ENCODE peak calls at places on chromosomes 4 and X, in six cellular contexts. E is Peyer's patch, O is breast epithelium, V is OCI-LY7, Z is A549, H is neural crest cell. G is an unnamed sample.

GRCh38 chr4:109996531-109996930 is 83.8 kb downstream of the EGF start:
- DNase-seq in E (no peak), H (no peak), O (no peak), V (peak; percentile 29), Z (no peak), G (no peak)

GRCh38 chr4:38785901-38786402 is 3.2 kb upstream of the TLR10 start:
- DNase-seq in Z (no peak), H (no peak), O (no peak), E (no peak), V (no peak), G (no peak)

GRCh38 chr4:183860726-183861125 is 44.4 kb upstream of the STOX2 start:
- DNase-seq in V (no peak), Z (no peak), H (no peak), E (no peak), O (peak; percentile 51), G (no peak)

GRCh38 chrX:139639253-139639652 is 68.7 kb downstream of the MCF2 start:
- DNase-seq in Z (no peak), E (no peak), V (no peak), O (no peak), H (no peak), G (no peak)

GRCh38 chr4:98046665-98047064 is 96.6 kb downstream of the STPG2 start:
- DNase-seq in V (no peak), E (no peak), H (no peak), O (no peak), Z (no peak), G (no peak)

GRCh38 chr4:8705161-8706145 is 112.9 kb downstream of the CPZ start:
- DNase-seq in E (no peak), V (no peak), H (peak; percentile 51), Z (no peak), O (no peak), G (no peak)

GRCh38 chr4:46386570-46386969 is 3.4 kb downstream of the GABRA2 start:
- DNase-seq in E (no peak), Z (no peak), H (no peak), V (no peak), O (no peak), G (no peak)

GRCh38 chr4:36198861-36199260 is 45.5 kb downstream of the ARAP2 start:
- DNase-seq in E (no peak), O (no peak), Z (no peak), V (no peak), H (no peak), G (no peak)

GRCh38 chr4:182745268-182745667 is 171.9 kb downstream of the DCTD start:
- DNase-seq in H (no peak), E (no peak), V (no peak), Z (no peak), O (no peak), G (no peak)

GRCh38 chr4:151287409-151287808 is 10.4 kb downstream of the PRSS48 start:
- DNase-seq in V (no peak), Z (no peak), E (no peak), O (no peak), H (no peak), G (no peak)

GRCh38 chrX:139766545-139766983 is 58.6 kb upstream of the MCF2 start:
- DNase-seq in E (no peak), H (no peak), V (no peak), Z (no peak), O (no peak), G (no peak)

GRCh38 chr4:74793757-74794340 is 474 bp downstream of the BTC start:
- DNase-seq in V (no peak), E (peak; percentile 89), Z (peak; percentile 37), H (peak; percentile 51), O (peak; percentile 40), G (no peak)

GRCh38 chrX:69386681-69387080 is 117.4 kb upstream of the NALF2 start:
- DNase-seq in V (no peak), H (no peak), E (no peak), Z (no peak), O (no peak), G (no peak)

GRCh38 chr4:158018090-158018808 is 154.6 kb downstream of the GASK1B start:
- DNase-seq in O (no peak), H (no peak), V (no peak), Z (no peak), E (no peak), G (no peak)

GRCh38 chrX:2500681-2501151 is at the start of the genes DHRSX and ZBED1:
- DNase-seq in E (peak; percentile 71), O (no peak), V (peak; percentile 69), H (peak; percentile 57), Z (peak; percentile 40), G (no peak)

GRCh38 chr4:86156526-86156925 is 203.3 kb downstream of the MAPK10 start:
- DNase-seq in O (no peak), Z (no peak), V (no peak), H (no peak), E (no peak), G (no peak)

GRCh38 chr4:5747746-5748365 is 36.9 kb downstream of the EVC start:
- DNase-seq in E (no peak), V (no peak), H (no peak), O (no peak), Z (no peak), G (no peak)

GRCh38 chr4:175062183-175062592 is 144.0 kb downstream of the ADAM29 start:
- DNase-seq in O (no peak), V (no peak), E (peak; percentile 21), Z (no peak), H (no peak), G (no peak)

GRCh38 chr4:2416564-2417195 is 1.8 kb downstream of the ZFYVE28 start:
- DNase-seq in E (peak; percentile 73), Z (no peak), V (no peak), O (no peak), H (no peak), G (no peak)

GRCh38 chr4:8325284-8325973 is 55.9 kb downstream of the HTRA3 start:
- DNase-seq in O (no peak), Z (no peak), E (no peak), H (no peak), V (no peak), G (no peak)

GRCh38 chrX:10875995-10876394 is 235.1 kb upstream of the HCCS start:
- DNase-seq in O (no peak), V (no peak), E (no peak), Z (no peak), H (no peak), G (no peak)

GRCh38 chr4:164462471-164462870 is 291.5 kb upstream of the SMIM31 start:
- DNase-seq in O (no peak), Z (no peak), H (no peak), V (no peak), E (no peak), G (no peak)

GRCh38 chr4:116016201-116016600 is 902.8 kb upstream of the NDST4 start:
- DNase-seq in E (no peak), O (peak; percentile 48), V (no peak), H (no peak), Z (no peak), G (no peak)

GRCh38 chr4:76589402-76589801 is 154.4 kb downstream of the SHROOM3 start:
- DNase-seq in H (no peak), O (no peak), Z (no peak), E (no peak), V (no peak), G (no peak)

GRCh38 chr4:119692001-119692400 is 63.4 kb upstream of the PDE5A start:
- DNase-seq in O (no peak), V (no peak), Z (no peak), E (no peak), H (no peak), G (no peak)
- TF ChIP-seq CTCF in O (no peak), V (no peak), Z (no peak), E (no peak), H (no peak), G (no peak)

DNA sequence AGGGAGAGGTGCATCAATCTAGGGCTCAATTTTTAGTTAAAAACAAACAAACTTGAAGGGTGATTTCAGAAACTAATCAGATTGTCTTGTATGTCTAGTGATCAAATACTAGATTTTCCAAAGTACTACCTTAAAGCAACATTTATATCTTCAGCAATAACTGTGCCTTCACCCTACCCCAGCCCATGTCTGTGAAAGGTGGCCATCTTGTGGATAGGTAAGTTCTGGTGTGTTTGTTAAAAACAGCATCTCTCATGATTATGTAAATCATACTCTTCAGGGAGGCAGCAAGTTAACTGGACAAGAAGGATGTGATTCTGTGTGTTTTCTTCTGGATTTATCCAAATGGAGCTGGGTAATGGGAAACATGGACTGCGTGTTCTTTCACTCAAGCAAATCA is 81.4 kb upstream of the ACSL1 start:
- DNase-seq in E (no peak), V (peak; percentile 13), O (no peak), H (no peak), Z (no peak), G (no peak)
- TF ChIP-seq CTCF in E (no peak), V (peak; percentile 36), O (no peak), H (no peak), Z (no peak), G (no peak)

DNA sequence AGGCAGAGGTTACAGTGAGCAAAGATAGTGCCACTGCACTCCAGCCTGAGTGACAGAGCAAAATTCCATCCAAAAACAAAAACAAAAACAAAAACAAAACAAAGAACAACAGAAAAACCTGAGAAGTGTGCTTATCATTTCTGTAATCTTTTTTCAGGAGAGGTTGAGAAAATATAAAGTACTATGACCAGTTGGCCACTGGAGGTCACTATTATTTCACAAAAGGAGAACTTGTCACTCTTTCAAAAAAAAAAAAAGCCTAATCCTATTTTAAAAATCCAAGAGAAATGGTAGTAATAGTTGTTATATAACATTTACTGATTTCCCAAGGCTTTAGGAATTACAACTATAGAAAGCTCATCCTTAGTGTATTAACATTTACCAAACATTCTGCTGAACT is 24.9 kb upstream of the RNF150 start:
- DNase-seq in E (no peak), Z (peak; percentile 16), O (no peak), V (peak; percentile 38), H (no peak), G (no peak)
- TF ChIP-seq CTCF in E (peak; percentile 32), Z (peak; percentile 67), O (peak; percentile 26), V (peak; percentile 79), H (peak; percentile 81), G (no peak)

DNA sequence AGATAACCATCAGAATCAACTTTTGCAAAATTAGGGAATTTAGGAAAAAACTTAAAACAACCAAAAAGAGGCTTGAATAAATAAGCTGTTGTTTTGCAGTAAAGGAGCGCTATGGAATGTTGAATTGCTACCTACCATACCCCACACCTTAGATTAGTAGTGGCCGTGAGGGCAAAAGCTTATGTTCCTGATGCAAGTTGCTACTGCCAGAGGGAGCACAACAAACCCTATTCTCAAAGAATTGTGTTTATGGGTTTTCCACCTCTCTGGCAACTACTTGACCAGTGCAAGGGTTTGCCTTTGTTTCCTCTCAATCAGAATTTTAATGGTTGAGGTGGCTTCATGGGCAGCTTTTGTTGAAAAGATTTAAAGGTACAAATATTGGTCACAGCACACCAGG is 268.1 kb downstream of the LAS1L start:
- DNase-seq in E (no peak), H (no peak), Z (no peak), V (no peak), O (no peak), G (no peak)
- TF ChIP-seq CTCF in E (no peak), H (no peak), Z (no peak), V (no peak), O (no peak), G (no peak)

GRCh38 chr4:70759627-70760026 is 37.9 kb downstream of the RUFY3 start:
- DNase-seq in V (no peak), H (no peak), E (no peak), Z (no peak), O (no peak), G (no peak)
- TF ChIP-seq CTCF in V (no peak), H (no peak), E (no peak), Z (no peak), O (no peak), G (no peak)

G was measured in omental fat pad.